ENCODE peak calls at places on chromosomes 2 and 18, in six cellular contexts. M, N, B, Z, P and V are unnamed samples.

GRCh38 chr2:35548171-35548570 is 807.4 kb upstream of the CRIM1 start:
- DNase-seq in P (peak), N (no peak), M (no peak), Z (no peak), B (no peak), V (no peak)

GRCh38 chr2:186327251-186327868 is 158.7 kb upstream of the ZC3H15 start:
- DNase-seq in P (no peak), Z (no peak), M (no peak), N (no peak), B (no peak), V (no peak)

GRCh38 chr2:46983065-46983801 is 67.6 kb upstream of the MCFD2 start:
- DNase-seq in Z (peak), P (peak), B (peak), N (no peak), M (peak), V (no peak)

GRCh38 chr18:50819027-50819726 is 639 bp downstream of the MRO start:
- DNase-seq in P (peak), M (no peak), B (peak), N (no peak), Z (peak), V (no peak)

GRCh38 chr2:120261387-120262006 is 8.8 kb downstream of the RALB start:
- DNase-seq in Z (no peak), B (no peak), M (no peak), P (no peak), N (no peak), V (no peak)

GRCh38 chr2:240460243-240460630 is 24.8 kb downstream of the GPC1 start:
- DNase-seq in M (no peak), N (no peak), B (no peak), Z (no peak), P (no peak), V (no peak)

GRCh38 chr2:239382384-239382880 is 18.4 kb downstream of the HDAC4 start:
- DNase-seq in B (no peak), P (no peak), M (no peak), Z (no peak), N (no peak), V (no peak)

GRCh38 chr2:176018708-176019107 is 16.6 kb upstream of the LNPK start:
- DNase-seq in P (peak), B (no peak), Z (peak), M (no peak), N (no peak), V (no peak)

GRCh38 chr2:192119536-192119935 is 75.2 kb downstream of the TMEFF2 start:
- DNase-seq in M (no peak), B (no peak), N (no peak), P (no peak), Z (no peak), V (no peak)

GRCh38 chr18:50847192-50847591 is 27.4 kb upstream of the MRO start:
- DNase-seq in N (no peak), P (peak), Z (no peak), B (peak), M (no peak), V (no peak)

GRCh38 chr2:239143858-239144712 is 256.7 kb downstream of the HDAC4 start:
- DNase-seq in P (peak), M (no peak), N (peak), Z (peak), B (peak), V (peak)

GRCh38 chr2:98412751-98413445 is 31.8 kb upstream of the INPP4A start:
- DNase-seq in B (peak), N (peak), Z (peak), P (peak), M (no peak), V (peak)

GRCh38 chr2:144515425-144515693 is 4.6 kb downstream of the ZEB2 start:
- DNase-seq in N (no peak), P (no peak), B (no peak), M (no peak), Z (no peak), V (no peak)

GRCh38 chr18:24616638-24617037 is 156.2 kb downstream of the HRH4 start:
- DNase-seq in Z (no peak), P (no peak), B (no peak), M (no peak), N (no peak), V (no peak)

GRCh38 chr2:129912871-129913694 is 66.4 kb upstream of the RAB6C start:
- DNase-seq in Z (no peak), P (no peak), B (no peak), N (no peak), M (no peak), V (no peak)

GRCh38 chr2:85792783-85793441 is 39.1 kb downstream of the ATOH8 start:
- DNase-seq in N (no peak), B (peak), M (no peak), P (peak), Z (peak), V (no peak)

GRCh38 chr2:16774980-16775963 is 109.6 kb upstream of the CYRIA start:
- DNase-seq in N (no peak), B (no peak), Z (no peak), P (no peak), M (no peak), V (peak)

GRCh38 chr2:109702250-109702985 is 88.3 kb downstream of the SOWAHC start:
- DNase-seq in P (peak), B (no peak), N (no peak), Z (peak), M (no peak), V (no peak)

GRCh38 chr2:231684314-231685223 is 23.8 kb upstream of the PTMA start:
- DNase-seq in P (no peak), B (no peak), Z (no peak), M (no peak), N (no peak), V (peak)

GRCh38 chr18:75554112-75554511 is 126.6 kb upstream of the SMIM21 start:
- DNase-seq in Z (no peak), B (no peak), M (no peak), N (no peak), P (no peak), V (no peak)

GRCh38 chr2:187842978-187843847 is 289.0 kb upstream of the TFPI start:
- DNase-seq in P (peak), B (peak), N (no peak), M (no peak), Z (peak), V (peak)

GRCh38 chr2:200051621-200051945 is 96.2 kb downstream of the MAIP1 start:
- DNase-seq in N (no peak), P (peak), M (no peak), B (no peak), Z (no peak), V (no peak)

GRCh38 chr2:200618590-200619021 is 32.8 kb downstream of the AOX1 start:
- DNase-seq in B (no peak), Z (peak), N (no peak), P (no peak), M (no peak), V (no peak)

GRCh38 chr2:229252280-229252679 is 18.8 kb downstream of the PID1 start:
- DNase-seq in M (no peak), B (no peak), N (no peak), Z (no peak), P (no peak), V (no peak)

GRCh38 chr2:128310761-128311160 is 7.9 kb downstream of the HS6ST1 start:
- DNase-seq in P (no peak), B (no peak), Z (no peak), N (no peak), M (no peak), V (no peak)